ENCODE peak calls at places on chromosomes 2 and 18, in ten cellular contexts. J is hepatocyte, S is fibroblast of the aortic adventitia, X is transverse colon, W is upper lobe of left lung, E is NB4, F is WTC11, C is kidney, L is endothelial cell of umbilical vein, R is H9. D is an unnamed sample.

GRCh38 chr2:174595415-174595814 is 2.2 kb downstream of the WIPF1 start:
- DNase-seq in J (no peak), S (no peak), X (no peak), W (no peak), E (peak), F (no peak), C (no peak), L (no peak), R (no peak), D (no peak)

GRCh38 chr2:111667542-111668273 is 216.3 kb downstream of the ANAPC1 start:
- DNase-seq in J (peak), S (peak), X (no peak), W (peak), E (peak), F (no peak), C (no peak), L (peak), R (no peak), D (peak)

GRCh38 chr2:105181282-105181681 is 60.3 kb upstream of the GPR45 start:
- DNase-seq in J (no peak), S (no peak), X (no peak), W (no peak), E (no peak), F (no peak), C (no peak), L (no peak), R (no peak), D (no peak)

GRCh38 chr2:200733713-200734198 is 78.0 kb upstream of the BZW1 start:
- DNase-seq in J (no peak), S (no peak), X (no peak), W (no peak), E (no peak), F (no peak), C (no peak), L (no peak), R (no peak), D (no peak)

GRCh38 chr2:138722316-138722715 is 57.9 kb downstream of the NXPH2 start:
- DNase-seq in J (no peak), S (no peak), X (no peak), W (no peak), E (no peak), F (no peak), C (no peak), L (no peak), R (no peak), D (no peak)

GRCh38 chr2:24824966-24825882 is 32.0 kb downstream of the CENPO start:
- DNase-seq in J (no peak), S (peak), X (no peak), W (no peak), E (peak), F (peak), C (no peak), L (no peak), R (peak), D (peak)

GRCh38 chr2:220103596-220103995 is 476.2 kb downstream of the SLC4A3 start:
- DNase-seq in J (no peak), S (no peak), X (no peak), W (no peak), E (no peak), F (no peak), C (no peak), L (no peak), R (no peak), D (no peak)

GRCh38 chr2:160279813-160280465 is 79.9 kb upstream of the ITGB6 start:
- DNase-seq in J (no peak), S (peak), X (no peak), W (no peak), E (no peak), F (no peak), C (no peak), L (peak), R (no peak), D (no peak)

GRCh38 chr18:44185981-44186380 is 494.7 kb upstream of the SETBP1 start:
- DNase-seq in J (no peak), S (no peak), X (no peak), W (no peak), E (no peak), F (no peak), C (no peak), L (no peak), R (no peak), D (no peak)

GRCh38 chr18:55918449-55918848 is 330.5 kb upstream of the TCF4 start:
- DNase-seq in J (no peak), S (peak), X (no peak), W (no peak), E (no peak), F (no peak), C (no peak), L (no peak), R (no peak), D (no peak)

GRCh38 chr2:236177604-236177966 is 9.4 kb upstream of the GBX2 start:
- DNase-seq in J (peak), S (no peak), X (peak), W (no peak), E (peak), F (peak), C (peak), L (peak), R (peak), D (peak)

GRCh38 chr2:231099918-231100317 is 24.9 kb downstream of the HTR2B start:
- DNase-seq in J (no peak), S (no peak), X (no peak), W (no peak), E (peak), F (peak), C (no peak), L (no peak), R (peak), D (no peak)
- TF ChIP-seq CTCF in J (no peak), S (no peak), X (no peak), W (no peak), E (peak), F (peak), C (no peak), L (peak), R (peak), D (no peak)

GRCh38 chr2:121694398-121695178 is 42.1 kb downstream of the NIFK start:
- DNase-seq in J (no peak), S (peak), X (no peak), W (peak), E (no peak), F (no peak), C (no peak), L (no peak), R (no peak), D (no peak)

GRCh38 chr2:121697108-121697631 is 39.5 kb downstream of the NIFK start:
- DNase-seq in J (no peak), S (peak), X (no peak), W (peak), E (no peak), F (no peak), C (no peak), L (peak), R (no peak), D (no peak)

GRCh38 chr2:121695179-121695451 is 41.6 kb downstream of the NIFK start:
- DNase-seq in J (no peak), S (no peak), X (no peak), W (no peak), E (no peak), F (no peak), C (no peak), L (no peak), R (no peak), D (no peak)

GRCh38 chr2:121698318-121698930 is 38.3 kb downstream of the NIFK start:
- DNase-seq in J (no peak), S (no peak), X (no peak), W (peak), E (peak), F (no peak), C (no peak), L (no peak), R (no peak), D (no peak)

DNA sequence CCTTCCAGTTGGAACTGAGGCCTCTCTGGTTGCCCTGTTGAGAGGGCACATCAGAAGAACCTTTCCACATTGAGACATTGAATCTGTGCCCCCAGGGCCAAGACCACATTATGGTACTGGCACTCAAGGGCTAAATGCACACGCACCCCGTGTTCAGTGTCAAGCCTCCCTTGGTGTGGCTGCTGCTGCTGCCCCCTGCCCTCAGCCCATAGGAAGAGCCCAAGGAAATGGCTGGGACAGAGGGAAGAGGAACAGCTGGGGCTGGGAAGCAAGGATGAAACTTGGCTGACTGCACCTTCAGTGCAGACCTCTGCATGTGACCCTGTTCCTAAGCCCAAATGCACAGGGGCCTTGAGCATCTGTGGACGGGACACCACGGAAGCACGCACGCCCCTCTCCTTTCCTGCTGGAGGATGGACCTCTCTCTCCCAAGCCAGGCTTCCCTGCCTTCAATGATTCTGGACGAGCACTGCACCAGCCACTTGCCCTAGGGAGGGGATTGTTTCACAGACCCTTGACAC is 40.2 kb downstream of the NIFK start:
- DNase-seq in J (no peak), S (no peak), X (no peak), W (no peak), E (no peak), F (no peak), C (no peak), L (no peak), R (no peak), D (no peak)
- TF ChIP-seq CTCF in J (no peak), S (no peak), X (no peak), W (no peak), E (no peak), F (no peak), C (no peak), L (no peak), R (peak), D (no peak)

GRCh38 chr2:234669611-234670010 is 172.7 kb upstream of the ARL4C start:
- DNase-seq in J (no peak), S (no peak), X (no peak), W (no peak), E (no peak), F (peak), C (no peak), L (no peak), R (peak), D (no peak)
- TF ChIP-seq CTCF in J (no peak), S (no peak), X (no peak), W (no peak), E (peak), F (peak), C (peak), L (no peak), R (peak), D (no peak)

GRCh38 chr2:231795525-231796327 is 9.5 kb downstream of the COPS7B start:
- DNase-seq in J (peak), S (peak), X (peak), W (peak), E (peak), F (no peak), C (no peak), L (peak), R (no peak), D (no peak)
- TF ChIP-seq CTCF in J (peak), S (no peak), X (peak), W (no peak), E (peak), F (no peak), C (peak), L (peak), R (peak), D (no peak)

GRCh38 chr2:222052934-222053367 is 245.8 kb downstream of the PAX3 start:
- DNase-seq in J (no peak), S (no peak), X (peak), W (no peak), E (peak), F (peak), C (no peak), L (no peak), R (peak), D (no peak)
- TF ChIP-seq CTCF in J (peak), S (no peak), X (peak), W (no peak), E (peak), F (peak), C (no peak), L (no peak), R (peak), D (no peak)

DNA sequence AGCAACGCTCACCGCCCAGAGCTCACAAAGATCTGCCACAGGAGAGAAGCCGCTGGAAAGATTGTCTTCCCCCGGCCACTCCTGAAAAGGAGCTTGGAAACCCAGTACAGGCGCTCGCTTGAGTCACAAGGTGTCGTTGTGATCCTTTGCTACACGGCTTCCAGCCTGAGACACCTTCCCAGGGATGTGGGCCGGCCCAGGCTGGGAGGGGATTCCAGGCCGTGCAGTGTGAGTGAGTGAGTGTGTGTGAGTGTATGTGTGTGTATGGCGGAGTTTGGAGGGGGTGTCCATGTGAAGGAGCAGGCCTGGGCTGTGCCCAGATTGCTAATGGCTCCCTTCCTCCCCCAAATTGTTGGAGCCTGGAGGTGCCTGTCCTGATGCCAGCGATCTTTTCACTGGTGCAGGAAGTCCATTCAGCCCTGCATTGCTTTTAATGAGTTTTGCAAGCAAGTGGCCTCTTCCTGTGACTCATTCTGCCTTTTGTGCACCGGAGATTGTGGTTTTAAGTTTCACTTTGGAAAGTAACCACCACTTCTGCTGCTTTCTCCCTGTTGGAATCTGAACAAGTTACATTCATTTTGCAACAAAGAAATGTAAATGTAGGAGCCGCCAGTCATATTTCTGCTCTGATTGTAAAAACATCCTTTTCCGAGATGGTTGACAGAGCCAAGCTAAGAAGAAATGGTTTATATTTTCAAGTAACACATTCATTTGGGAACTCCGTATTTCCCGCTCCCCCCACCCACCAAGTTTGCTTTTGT is 83.7 kb downstream of the LPIN1 start:
- DNase-seq in J (peak), S (peak), X (peak), W (peak), E (peak), F (peak), C (peak), L (peak), R (peak), D (peak)
- TF ChIP-seq CTCF in J (peak), S (no peak), X (no peak), W (no peak), E (peak), F (no peak), C (peak), L (peak), R (peak), D (no peak)

DNA sequence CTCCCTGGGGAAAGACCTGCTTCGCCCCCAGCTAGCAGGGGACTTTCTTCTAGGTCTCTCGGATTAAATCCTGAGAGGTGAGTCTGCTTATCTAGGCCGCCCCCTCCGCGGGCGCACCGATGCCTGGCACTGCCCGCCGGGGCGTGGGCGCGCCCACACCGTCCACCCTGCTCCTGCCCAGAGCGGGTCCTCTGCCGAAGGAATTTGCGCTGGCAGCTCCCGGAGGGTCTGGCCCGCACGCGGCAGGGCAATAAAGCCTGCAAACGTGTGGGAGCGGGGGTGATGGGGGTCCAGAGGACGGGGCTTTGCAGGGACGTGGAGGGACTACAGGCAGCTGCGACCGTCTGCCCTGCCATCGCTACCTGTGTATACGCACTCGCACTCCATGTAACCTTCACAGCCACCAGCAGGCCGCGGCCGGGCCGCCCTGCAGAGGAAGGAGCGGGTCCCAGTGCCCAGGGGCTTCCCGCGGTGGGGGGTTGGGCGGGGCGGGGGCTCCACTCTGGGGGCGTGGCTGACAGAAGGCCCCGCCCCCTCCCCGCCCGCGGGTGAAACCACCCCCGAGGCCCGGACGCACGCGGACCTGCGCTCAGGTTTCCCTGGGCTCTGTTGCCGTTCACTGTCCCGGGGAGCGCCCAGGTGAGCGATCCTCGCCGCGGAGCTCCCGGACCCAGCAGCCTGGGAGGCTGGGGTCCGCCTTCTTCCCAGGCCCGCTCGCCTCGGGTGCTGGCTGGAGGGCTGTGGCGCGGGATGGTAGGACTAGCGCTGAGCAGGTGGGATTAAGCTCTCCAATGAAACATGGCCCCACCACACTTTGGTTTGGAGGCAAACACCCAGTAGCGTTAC is 174.5 kb upstream of the HS6ST1 start:
- DNase-seq in J (no peak), S (no peak), X (no peak), W (no peak), E (no peak), F (peak), C (no peak), L (no peak), R (peak), D (peak)
- TF ChIP-seq CTCF in J (no peak), S (no peak), X (no peak), W (no peak), E (no peak), F (no peak), C (no peak), L (no peak), R (no peak), D (no peak)

GRCh38 chr2:23566236-23567142 is 181.5 kb downstream of the KLHL29 start:
- DNase-seq in J (no peak), S (peak), X (no peak), W (no peak), E (peak), F (peak), C (no peak), L (peak), R (peak), D (no peak)
- TF ChIP-seq CTCF in J (peak), S (peak), X (peak), W (no peak), E (peak), F (peak), C (peak), L (peak), R (peak), D (no peak)

D was measured in coronary artery.